ENCODE peak calls at places on chromosomes 1 and 21, in four cellular contexts. One of them, this sample, is unnamed.

GRCh38 chr1:160219062-160219929 is 14.1 kb downstream of the PEA15 start:
- DNase-seq in fibroblast of the aortic adventitia: peak
- DNase-seq in right lobe of liver: no peak
- DNase-seq in HL-60: no peak
- DNase-seq in this sample: peak

GRCh38 chr1:245825128-245825901 is 670.5 kb downstream of the KIF26B start:
- DNase-seq in right lobe of liver: no peak
- DNase-seq in HL-60: no peak
- DNase-seq in fibroblast of the aortic adventitia: peak
- DNase-seq in this sample: no peak

GRCh38 chr1:240091614-240092300 is at the start of gene FMN2:
- DNase-seq in right lobe of liver: no peak
- DNase-seq in fibroblast of the aortic adventitia: peak
- DNase-seq in HL-60: no peak
- DNase-seq in this sample: peak

GRCh38 chr1:7149080-7149838 is 364.0 kb downstream of the CAMTA1 start:
- DNase-seq in right lobe of liver: peak
- DNase-seq in fibroblast of the aortic adventitia: no peak
- DNase-seq in HL-60: no peak
- DNase-seq in this sample: no peak

GRCh38 chr1:24714859-24715520 is 30.3 kb upstream of the CLIC4 start:
- DNase-seq in HL-60: no peak
- DNase-seq in right lobe of liver: no peak
- DNase-seq in fibroblast of the aortic adventitia: peak
- DNase-seq in this sample: no peak

GRCh38 chr1:34597877-34598514 is 156.9 kb upstream of the GJB5 start:
- DNase-seq in fibroblast of the aortic adventitia: peak
- DNase-seq in HL-60: peak
- DNase-seq in right lobe of liver: peak
- DNase-seq in this sample: peak

GRCh38 chr1:59427155-59427554 is 130.3 kb downstream of the FGGY start:
- DNase-seq in fibroblast of the aortic adventitia: no peak
- DNase-seq in HL-60: no peak
- DNase-seq in right lobe of liver: no peak
- DNase-seq in this sample: no peak

GRCh38 chr1:64033667-64034215 is 169.7 kb upstream of the UBE2U start:
- DNase-seq in HL-60: no peak
- DNase-seq in right lobe of liver: no peak
- DNase-seq in fibroblast of the aortic adventitia: peak
- DNase-seq in this sample: peak

GRCh38 chr1:159000070-159000409 is 9.7 kb upstream of the IFI16 start:
- DNase-seq in fibroblast of the aortic adventitia: no peak
- DNase-seq in HL-60: no peak
- DNase-seq in right lobe of liver: no peak
- DNase-seq in this sample: no peak

GRCh38 chr1:9207086-9207485 is 27.5 kb upstream of the H6PD start:
- DNase-seq in fibroblast of the aortic adventitia: peak
- DNase-seq in HL-60: no peak
- DNase-seq in right lobe of liver: no peak
- DNase-seq in this sample: no peak

GRCh38 chr1:27413004-27413403 is 20.6 kb downstream of the GPR3 start:
- DNase-seq in right lobe of liver: peak
- DNase-seq in fibroblast of the aortic adventitia: no peak
- DNase-seq in HL-60: no peak
- DNase-seq in this sample: no peak

GRCh38 chr1:205587576-205587975 is 44.2 kb downstream of the ELK4 start:
- DNase-seq in fibroblast of the aortic adventitia: no peak
- DNase-seq in HL-60: no peak
- DNase-seq in right lobe of liver: peak
- DNase-seq in this sample: no peak

GRCh38 chr1:223269006-223269405 is 95.0 kb downstream of the SUSD4 start:
- DNase-seq in fibroblast of the aortic adventitia: no peak
- DNase-seq in right lobe of liver: no peak
- DNase-seq in HL-60: no peak
- DNase-seq in this sample: no peak

GRCh38 chr21:17048974-17049373 is 463.9 kb upstream of the CXADR start:
- DNase-seq in fibroblast of the aortic adventitia: no peak
- DNase-seq in right lobe of liver: no peak
- DNase-seq in HL-60: no peak
- DNase-seq in this sample: no peak

GRCh38 chr1:27070390-27071048 is 57.9 kb upstream of the TENT5B start:
- DNase-seq in right lobe of liver: no peak
- DNase-seq in HL-60: no peak
- DNase-seq in fibroblast of the aortic adventitia: no peak
- DNase-seq in this sample: no peak

GRCh38 chr1:2580691-2581090 is 5.9 kb upstream of the PRXL2B start:
- DNase-seq in HL-60: no peak
- DNase-seq in right lobe of liver: no peak
- DNase-seq in fibroblast of the aortic adventitia: no peak
- DNase-seq in this sample: no peak

GRCh38 chr1:58699011-58699762 is 675 bp downstream of the MYSM1 start:
- DNase-seq in HL-60: no peak
- DNase-seq in right lobe of liver: no peak
- DNase-seq in fibroblast of the aortic adventitia: peak
- DNase-seq in this sample: no peak

GRCh38 chr1:80155371-80155770 is 1148.8 kb upstream of the ADGRL4 start:
- DNase-seq in right lobe of liver: no peak
- DNase-seq in fibroblast of the aortic adventitia: no peak
- DNase-seq in HL-60: no peak
- DNase-seq in this sample: no peak

GRCh38 chr1:88799433-88799832 is 91.9 kb downstream of the GTF2B start:
- DNase-seq in fibroblast of the aortic adventitia: no peak
- DNase-seq in right lobe of liver: no peak
- DNase-seq in HL-60: no peak
- DNase-seq in this sample: no peak

GRCh38 chr1:76144233-76144632 is 69.7 kb downstream of the ST6GALNAC3 start:
- DNase-seq in right lobe of liver: no peak
- DNase-seq in HL-60: no peak
- DNase-seq in fibroblast of the aortic adventitia: no peak
- DNase-seq in this sample: no peak

GRCh38 chr1:147603986-147604385 is 62.7 kb downstream of the BCL9 start:
- DNase-seq in right lobe of liver: no peak
- DNase-seq in fibroblast of the aortic adventitia: no peak
- DNase-seq in HL-60: no peak
- DNase-seq in this sample: no peak

GRCh38 chr1:45493116-45493697 is 2.2 kb upstream of the TESK2 start:
- DNase-seq in right lobe of liver: peak
- DNase-seq in fibroblast of the aortic adventitia: peak
- DNase-seq in HL-60: no peak
- DNase-seq in this sample: peak

GRCh38 chr1:25030674-25031589 is 100.9 kb upstream of the RUNX3 start:
- DNase-seq in right lobe of liver: no peak
- DNase-seq in HL-60: peak
- DNase-seq in fibroblast of the aortic adventitia: no peak
- DNase-seq in this sample: no peak

GRCh38 chr1:77412794-77413530 is 131.1 kb downstream of the AK5 start:
- DNase-seq in HL-60: no peak
- DNase-seq in fibroblast of the aortic adventitia: no peak
- DNase-seq in right lobe of liver: no peak
- DNase-seq in this sample: no peak

GRCh38 chr1:77412069-77412793 is 130.4 kb downstream of the AK5 start:
- DNase-seq in fibroblast of the aortic adventitia: peak
- DNase-seq in HL-60: no peak
- DNase-seq in right lobe of liver: no peak
- DNase-seq in this sample: no peak

GRCh38 chr1:77415585-77415984 is 133.8 kb downstream of the AK5 start:
- DNase-seq in right lobe of liver: no peak
- DNase-seq in HL-60: no peak
- DNase-seq in fibroblast of the aortic adventitia: no peak
- DNase-seq in this sample: no peak

GRCh38 chr1:77416692-77417450 is 135.1 kb downstream of the AK5 start:
- DNase-seq in HL-60: no peak
- DNase-seq in fibroblast of the aortic adventitia: no peak
- DNase-seq in right lobe of liver: no peak
- DNase-seq in this sample: no peak

DNA sequence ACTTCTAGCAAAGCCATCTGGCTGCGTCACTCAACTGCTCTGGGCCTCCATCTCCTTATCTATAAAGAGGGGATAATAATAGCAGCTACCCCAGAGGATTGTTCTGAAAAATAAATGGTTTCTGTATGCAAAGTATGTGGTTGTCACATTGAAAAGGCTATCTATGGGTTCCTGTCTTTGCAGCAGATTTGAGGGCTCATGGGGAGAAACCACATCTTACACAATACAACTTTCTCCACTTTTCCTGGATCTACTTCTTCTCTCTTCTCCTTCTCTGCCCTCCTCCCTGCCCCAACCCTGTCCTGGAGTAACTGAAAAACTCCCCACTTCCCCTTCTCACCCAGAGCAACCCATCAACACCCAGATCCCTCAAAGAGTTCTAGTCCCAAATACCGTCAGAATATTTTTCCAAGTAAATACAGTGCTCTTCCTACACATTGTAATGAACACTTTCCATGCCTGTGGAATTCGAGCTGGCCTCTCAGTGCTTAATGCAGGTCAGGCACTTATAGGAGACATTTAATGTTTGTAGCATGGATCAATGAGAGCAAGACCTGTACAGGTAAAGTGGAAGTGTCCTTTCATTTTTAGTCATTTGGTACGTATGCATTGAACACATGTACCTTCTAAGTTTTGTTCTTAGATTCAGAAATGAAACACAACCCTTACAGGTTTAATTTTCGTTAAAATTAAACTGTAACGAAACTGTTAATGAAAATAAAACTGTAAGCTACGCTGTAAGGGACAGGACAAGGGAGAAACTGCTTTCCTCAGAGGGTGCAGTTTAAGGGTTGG is 131.9 kb downstream of the AK5 start:
- DNase-seq in right lobe of liver: no peak
- DNase-seq in fibroblast of the aortic adventitia: no peak
- DNase-seq in HL-60: peak
- DNase-seq in this sample: no peak
- TF ChIP-seq CTCF in right lobe of liver: no peak
- TF ChIP-seq CTCF in fibroblast of the aortic adventitia: no peak
- TF ChIP-seq CTCF in HL-60: no peak
- TF ChIP-seq CTCF in this sample: no peak

GRCh38 chr1:90613371-90613770 is 103.7 kb downstream of the BARHL2 start:
- DNase-seq in fibroblast of the aortic adventitia: no peak
- DNase-seq in HL-60: no peak
- DNase-seq in right lobe of liver: no peak
- DNase-seq in this sample: no peak

GRCh38 chr1:90612033-90612432 is 105.1 kb downstream of the BARHL2 start:
- DNase-seq in fibroblast of the aortic adventitia: no peak
- DNase-seq in HL-60: no peak
- DNase-seq in right lobe of liver: no peak
- DNase-seq in this sample: no peak

GRCh38 chr1:90605070-90605469 is 112.0 kb downstream of the BARHL2 start:
- DNase-seq in HL-60: no peak
- DNase-seq in right lobe of liver: no peak
- DNase-seq in fibroblast of the aortic adventitia: no peak
- DNase-seq in this sample: no peak

GRCh38 chr1:90607736-90608135 is 109.4 kb downstream of the BARHL2 start:
- DNase-seq in right lobe of liver: no peak
- DNase-seq in HL-60: no peak
- DNase-seq in fibroblast of the aortic adventitia: no peak
- DNase-seq in this sample: no peak
- TF ChIP-seq CTCF in right lobe of liver: no peak
- TF ChIP-seq CTCF in HL-60: no peak
- TF ChIP-seq CTCF in fibroblast of the aortic adventitia: no peak
- TF ChIP-seq CTCF in this sample: no peak

DNA sequence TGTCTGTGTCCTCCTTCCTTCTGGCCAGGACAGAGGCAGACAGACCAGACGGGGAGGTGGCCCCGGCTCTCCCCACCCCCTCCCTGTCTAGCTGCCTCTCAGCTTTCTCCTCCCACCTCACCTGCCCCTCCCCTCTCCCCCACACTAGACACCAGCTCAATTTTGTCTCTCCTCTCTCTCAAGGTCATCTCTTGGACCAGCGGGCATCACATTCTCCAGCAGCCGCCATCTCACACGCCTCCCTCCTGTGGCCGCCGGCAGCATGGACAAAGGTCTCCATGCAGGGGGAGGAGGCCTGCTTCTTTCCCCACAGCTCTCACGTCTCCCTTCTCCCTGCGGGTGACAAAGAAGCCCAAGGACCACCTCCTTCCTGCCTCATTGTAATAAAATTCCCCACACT is 14.5 kb downstream of the OPTC start:
- DNase-seq in right lobe of liver: no peak
- DNase-seq in fibroblast of the aortic adventitia: no peak
- DNase-seq in HL-60: no peak
- DNase-seq in this sample: no peak
- TF ChIP-seq CTCF in right lobe of liver: no peak
- TF ChIP-seq CTCF in fibroblast of the aortic adventitia: peak
- TF ChIP-seq CTCF in HL-60: no peak
- TF ChIP-seq CTCF in this sample: no peak

GRCh38 chr1:60828944-60829343 is 253.4 kb upstream of the NFIA start:
- DNase-seq in right lobe of liver: peak
- DNase-seq in HL-60: no peak
- DNase-seq in fibroblast of the aortic adventitia: no peak
- DNase-seq in this sample: no peak

GRCh38 chr1:60835649-60836048 is 246.7 kb upstream of the NFIA start:
- DNase-seq in fibroblast of the aortic adventitia: no peak
- DNase-seq in right lobe of liver: no peak
- DNase-seq in HL-60: no peak
- DNase-seq in this sample: no peak

GRCh38 chr1:60833173-60833572 is 249.2 kb upstream of the NFIA start:
- DNase-seq in fibroblast of the aortic adventitia: no peak
- DNase-seq in HL-60: no peak
- DNase-seq in right lobe of liver: no peak
- DNase-seq in this sample: no peak

GRCh38 chr1:60831780-60832179 is 250.6 kb upstream of the NFIA start:
- DNase-seq in HL-60: no peak
- DNase-seq in fibroblast of the aortic adventitia: no peak
- DNase-seq in right lobe of liver: no peak
- DNase-seq in this sample: no peak

GRCh38 chr1:60832372-60832771 is 250.0 kb upstream of the NFIA start:
- DNase-seq in fibroblast of the aortic adventitia: no peak
- DNase-seq in right lobe of liver: no peak
- DNase-seq in HL-60: no peak
- DNase-seq in this sample: no peak
- TF ChIP-seq CTCF in fibroblast of the aortic adventitia: no peak
- TF ChIP-seq CTCF in right lobe of liver: no peak
- TF ChIP-seq CTCF in HL-60: no peak
- TF ChIP-seq CTCF in this sample: no peak

GRCh38 chr1:20266141-20266540 is 24.5 kb upstream of the VWA5B1 start:
- DNase-seq in right lobe of liver: no peak
- DNase-seq in fibroblast of the aortic adventitia: peak
- DNase-seq in HL-60: no peak
- DNase-seq in this sample: no peak

GRCh38 chr1:20262810-20263534 is 27.7 kb upstream of the VWA5B1 start:
- DNase-seq in fibroblast of the aortic adventitia: no peak
- DNase-seq in HL-60: no peak
- DNase-seq in right lobe of liver: no peak
- DNase-seq in this sample: no peak

GRCh38 chr1:20271498-20272400 is 18.9 kb upstream of the VWA5B1 start:
- DNase-seq in right lobe of liver: no peak
- DNase-seq in fibroblast of the aortic adventitia: peak
- DNase-seq in HL-60: no peak
- DNase-seq in this sample: no peak

GRCh38 chr1:20265243-20265642 is 25.4 kb upstream of the VWA5B1 start:
- DNase-seq in HL-60: no peak
- DNase-seq in right lobe of liver: no peak
- DNase-seq in fibroblast of the aortic adventitia: no peak
- DNase-seq in this sample: no peak

GRCh38 chr1:20266642-20267041 is 24.0 kb upstream of the VWA5B1 start:
- DNase-seq in fibroblast of the aortic adventitia: no peak
- DNase-seq in right lobe of liver: no peak
- DNase-seq in HL-60: no peak
- DNase-seq in this sample: no peak
- TF ChIP-seq CTCF in fibroblast of the aortic adventitia: no peak
- TF ChIP-seq CTCF in right lobe of liver: no peak
- TF ChIP-seq CTCF in HL-60: no peak
- TF ChIP-seq CTCF in this sample: no peak

This sample was measured in AG09319.